ENCODE peak calls at places on chromosome 1, in four cellular contexts. E is kidney epithelial cell, N is mesothelial cell of epicardium, I is adrenal gland. V is an unnamed sample.
A peak's percentile ranks its signal among the peaks of the same experiment; 100 is the strongest.

GRCh38 chr1:187226396-187226795 is 397.6 kb downstream of the PLA2G4A start:
- DNase-seq in E (no peak), N (no peak), I (no peak), V (no peak)

GRCh38 chr1:15406911-15407559 is 2.7 kb upstream of the EFHD2 start:
- DNase-seq in E (no peak), N (no peak), I (peak; percentile 83), V (no peak)

GRCh38 chr1:84687703-84688460 is 2.4 kb downstream of the SSX2IP start:
- DNase-seq in E (no peak), N (no peak), I (no peak), V (no peak)

GRCh38 chr1:166974647-166975345 is 544 bp downstream of the ILDR2 start:
- DNase-seq in E (no peak), N (no peak), I (no peak), V (no peak)

GRCh38 chr1:3105167-3105863 is 36.3 kb downstream of the PRDM16 start:
- DNase-seq in E (no peak), N (peak; percentile 59), I (no peak), V (no peak)

GRCh38 chr1:66217021-66217420 is 316.9 kb upstream of the SGIP1 start:
- DNase-seq in E (peak; percentile 37), N (no peak), I (no peak), V (no peak)

GRCh38 chr1:169933999-169934725 is 40.5 kb upstream of the SCYL3 start:
- DNase-seq in E (no peak), N (no peak), I (no peak), V (no peak)

GRCh38 chr1:175000697-175001187 is 995 bp downstream of the CACYBP start:
- DNase-seq in E (no peak), N (no peak), I (no peak), V (no peak)

GRCh38 chr1:93608188-93609109 is 73.2 kb downstream of the BCAR3 start:
- DNase-seq in E (no peak), N (no peak), I (no peak), V (no peak)

GRCh38 chr1:240464099-240464498 is 147.9 kb downstream of the GREM2 start:
- DNase-seq in E (no peak), N (no peak), I (no peak), V (no peak)

GRCh38 chr1:35431173-35431599 is 126.0 kb downstream of the KIAA0319L start:
- DNase-seq in E (no peak), N (no peak), I (no peak), V (no peak)

GRCh38 chr1:15775706-15776105 is 17.1 kb downstream of the FBLIM1 start:
- DNase-seq in E (no peak), N (no peak), I (no peak), V (no peak)

GRCh38 chr1:21634481-21635137 is 34.5 kb downstream of the RAP1GAP start:
- DNase-seq in E (no peak), N (no peak), I (no peak), V (no peak)

GRCh38 chr1:60848583-60849188 is 233.7 kb upstream of the NFIA start:
- DNase-seq in E (no peak), N (no peak), I (no peak), V (no peak)

GRCh38 chr1:204171751-204172178 is 5.6 kb upstream of the REN start:
- DNase-seq in E (peak; percentile 67), N (no peak), I (no peak), V (no peak)

GRCh38 chr1:164033782-164034181 is 525.2 kb upstream of the PBX1 start:
- DNase-seq in E (no peak), N (no peak), I (no peak), V (no peak)

GRCh38 chr1:167544447-167544846 is 9.1 kb downstream of the CREG1 start:
- DNase-seq in E (no peak), N (no peak), I (no peak), V (no peak)

GRCh38 chr1:248873993-248874671 is 15.2 kb upstream of the ZNF692 start:
- DNase-seq in E (no peak), N (peak; percentile 87), I (no peak), V (no peak)

GRCh38 chr1:224733021-224733911 is 117.1 kb downstream of the CNIH3 start:
- DNase-seq in E (peak; percentile 29), N (no peak), I (peak; percentile 33), V (no peak)

GRCh38 chr1:183165456-183165855 is 20.6 kb upstream of the LAMC2 start:
- DNase-seq in E (no peak), N (no peak), I (no peak), V (no peak)

GRCh38 chr1:63819795-63820194 is 46.0 kb downstream of the ROR1 start:
- DNase-seq in E (no peak), N (no peak), I (no peak), V (no peak)

GRCh38 chr1:235617808-235618207 is 31.8 kb downstream of the GNG4 start:
- DNase-seq in E (no peak), N (no peak), I (no peak), V (no peak)

GRCh38 chr1:222171005-222171404 is 376.9 kb downstream of the HHIPL2 start:
- DNase-seq in E (peak; percentile 18), N (no peak), I (no peak), V (no peak)

GRCh38 chr1:112841825-112842224 is 114.2 kb downstream of the SLC16A1 start:
- DNase-seq in E (no peak), N (no peak), I (no peak), V (no peak)

GRCh38 chr1:76075188-76075489 is 593 bp downstream of the ST6GALNAC3 start:
- DNase-seq in E (no peak), N (no peak), I (no peak), V (no peak)

GRCh38 chr1:244861683-244862082 is 2.7 kb downstream of the HNRNPU start:
- DNase-seq in E (no peak), N (no peak), I (no peak), V (no peak)

GRCh38 chr1:223670458-223671159 is 5.1 kb upstream of the CAPN8 start:
- DNase-seq in E (no peak), N (no peak), I (no peak), V (no peak)

GRCh38 chr1:31376374-31377134 is 3.7 kb upstream of the FABP3 start:
- DNase-seq in E (peak; percentile 89), N (no peak), I (no peak), V (no peak)

GRCh38 chr1:66752000-66752592 is at the start of gene DYNLT5:
- DNase-seq in E (no peak), N (peak; percentile 46), I (peak; percentile 23), V (no peak)

GRCh38 chr1:157403203-157403602 is 149.1 kb downstream of the FCRL5 start:
- DNase-seq in E (no peak), N (no peak), I (no peak), V (no peak)

GRCh38 chr1:36968730-36969129 is 65.6 kb downstream of the GRIK3 start:
- DNase-seq in E (no peak), N (no peak), I (no peak), V (no peak)

GRCh38 chr1:111399792-111400610 is 27.5 kb downstream of the OVGP1 start:
- DNase-seq in E (no peak), N (peak; percentile 58), I (peak; percentile 44), V (no peak)

GRCh38 chr1:109890115-109890953 is 20.3 kb upstream of the CSF1 start:
- DNase-seq in E (no peak), N (no peak), I (no peak), V (no peak)

GRCh38 chr1:30479576-30479975 is 243.8 kb downstream of the MATN1 start:
- DNase-seq in E (no peak), N (no peak), I (no peak), V (no peak)

GRCh38 chr1:54463259-54464030 is 57.3 kb upstream of the SSBP3 start:
- DNase-seq in E (no peak), N (no peak), I (no peak), V (no peak)

GRCh38 chr1:235513495-235514366 is 9.5 kb upstream of the B3GALNT2 start:
- DNase-seq in E (no peak), N (no peak), I (peak; percentile 29), V (no peak)

GRCh38 chr1:204493882-204494280 is 724 bp downstream of the PIK3C2B start:
- DNase-seq in E (no peak), N (no peak), I (peak; percentile 70), V (no peak)

GRCh38 chr1:7988576-7988975 is 27.1 kb downstream of the PARK7 start:
- DNase-seq in E (no peak), N (no peak), I (no peak), V (no peak)

GRCh38 chr1:27868556-27868931 is 3.8 kb upstream of the THEMIS2 start:
- DNase-seq in E (no peak), N (no peak), I (no peak), V (no peak)

DNA sequence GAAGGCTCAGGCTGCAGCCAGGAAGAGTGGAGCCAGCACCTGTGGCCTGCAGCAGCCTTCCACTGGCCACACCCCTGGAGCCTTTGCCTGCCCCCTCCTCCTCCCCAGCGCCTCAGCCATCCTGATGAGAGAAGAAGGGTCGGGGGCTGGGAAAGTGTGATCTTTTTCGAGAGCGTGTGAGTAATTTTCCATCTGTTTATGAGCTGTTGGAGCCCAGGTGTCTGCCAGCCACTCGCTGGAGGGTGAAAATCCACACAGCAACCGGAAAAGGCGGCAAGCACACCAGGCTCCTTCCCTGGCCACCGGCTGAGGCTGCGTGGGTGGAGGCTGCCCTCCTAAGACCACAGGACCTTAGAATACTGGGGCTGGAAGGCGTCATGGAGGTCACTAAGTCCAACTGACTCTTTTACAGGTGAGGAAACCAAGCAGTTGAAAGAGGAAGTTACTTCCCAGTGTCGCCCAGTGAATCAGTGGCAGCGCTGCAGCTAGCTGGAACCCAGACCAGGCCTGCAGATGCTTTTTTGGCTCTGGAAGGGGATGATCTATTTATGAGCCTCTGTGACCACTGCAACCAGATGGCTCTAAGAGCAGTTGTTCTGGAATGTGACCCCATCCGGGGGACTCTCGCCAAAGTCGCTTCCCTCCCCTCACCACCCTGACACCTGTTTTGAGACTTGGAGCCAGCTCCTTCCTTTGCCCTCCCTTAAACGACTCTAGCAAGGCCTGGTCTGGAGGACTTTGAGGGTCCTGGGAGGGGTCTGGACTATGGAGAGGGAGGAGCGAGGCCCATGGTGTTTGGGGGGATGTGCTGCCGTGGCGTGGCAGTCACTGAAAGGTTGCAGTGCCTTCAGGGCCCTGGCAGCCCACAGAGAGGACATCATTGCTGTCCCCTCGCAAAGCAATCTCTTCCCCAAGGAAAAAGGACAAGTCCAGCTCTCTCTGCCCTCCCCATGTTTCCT is 54.5 kb downstream of the LGR6 start:
- DNase-seq in E (no peak), N (no peak), I (peak; percentile 11), V (no peak)
- TF ChIP-seq CTCF in E (no peak), N (no peak), I (no peak), V (no peak)

DNA sequence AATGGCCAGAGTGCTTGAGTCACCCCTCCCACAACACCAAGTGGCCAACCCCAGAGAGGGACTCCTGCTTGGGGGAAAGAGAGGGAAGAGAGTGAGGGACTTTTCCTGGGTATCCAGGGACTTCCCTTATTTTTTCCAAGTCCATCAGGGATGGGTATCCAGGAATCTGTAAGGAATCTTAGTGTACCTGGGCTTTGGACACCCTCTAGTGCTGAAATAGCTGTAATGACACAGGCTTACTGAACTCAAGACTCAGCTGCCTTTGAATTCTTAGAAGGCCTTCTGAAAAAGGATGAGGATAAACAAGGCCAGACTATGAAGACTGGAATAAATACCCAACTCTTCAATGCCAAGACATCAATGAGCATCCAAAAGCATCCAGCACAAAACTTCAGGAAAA is 12.0 kb downstream of the TSHB start:
- DNase-seq in E (no peak), N (no peak), I (no peak), V (no peak)
- TF ChIP-seq CTCF in E (peak; percentile 45), N (no peak), I (no peak), V (no peak)

GRCh38 chr1:216306830-216307229 is 116.4 kb downstream of the USH2A start:
- DNase-seq in E (no peak), N (no peak), I (no peak), V (no peak)

GRCh38 chr1:216314369-216315095 is 108.7 kb downstream of the USH2A start:
- DNase-seq in E (no peak), N (no peak), I (no peak), V (no peak)

GRCh38 chr1:216310776-216311175 is 112.5 kb downstream of the USH2A start:
- DNase-seq in E (no peak), N (no peak), I (peak; percentile 16), V (no peak)
- TF ChIP-seq CTCF in E (peak; percentile 67), N (no peak), I (peak; percentile 45), V (peak; percentile 17)

GRCh38 chr1:13825033-13825432 is 125.0 kb downstream of the PRDM2 start:
- DNase-seq in E (no peak), N (peak; percentile 11), I (no peak), V (no peak)
- TF ChIP-seq CTCF in E (no peak), N (no peak), I (no peak), V (no peak)